ENCODE peak calls at places on chromosome 12, in four cellular contexts. P is M059J; A is activated CD8-positive, alpha-beta memory T cell treated with anti-CD3 and anti-CD28 coated beads, Interleukin-2, amount 50 U/mL, for 4 hours; S is fibroblast of lung. F is an unnamed sample.

GRCh38 chr12:49636979-49637378 is 13.6 kb downstream of the PRPF40B start:
- DNase-seq in P (peak; percentile 66), A (peak; percentile 53), S (peak; percentile 77), F (no peak)

GRCh38 chr12:124667671-124668337 is 100.4 kb upstream of the NCOR2 start:
- DNase-seq in P (no peak), A (no peak), S (no peak), F (no peak)

GRCh38 chr12:65106948-65107347 is 14.2 kb downstream of the WIF1 start:
- DNase-seq in P (no peak), A (no peak), S (peak; percentile 27), F (no peak)

GRCh38 chr12:75859868-75860267 is 171.7 kb downstream of the PHLDA1 start:
- DNase-seq in P (peak; percentile 75), A (no peak), S (peak; percentile 51), F (no peak)

GRCh38 chr12:101933866-101934514 is 56.6 kb downstream of the DRAM1 start:
- DNase-seq in P (no peak), A (no peak), S (no peak), F (peak; percentile 64)

GRCh38 chr12:40002178-40003169 is 103.4 kb downstream of the SLC2A13 start:
- DNase-seq in P (no peak), A (no peak), S (no peak), F (no peak)

GRCh38 chr12:68001486-68002466 is 12.5 kb downstream of the IFNG-AS1 start:
- DNase-seq in P (peak; percentile 27), A (no peak), S (peak; percentile 25), F (no peak)

GRCh38 chr12:82852529-82852928 is 165.8 kb downstream of the TMTC2 start:
- DNase-seq in P (no peak), A (no peak), S (no peak), F (no peak)

F was measured in psoas muscle.